ENCODE peak calls at places on chromosomes 16 and 17, in ten cellular contexts. A, O, R, H, W, Q, E, X, J and N are unnamed samples.
A peak's percentile ranks its signal among the peaks of the same experiment; 100 is the strongest.

GRCh38 chr17:4087911-4088693 is 54.7 kb downstream of the ZZEF1 start:
- DNase-seq in X (no peak), A (no peak), Q (no peak), R (no peak), J (no peak), E (no peak), W (no peak), O (no peak), H (peak; percentile 35), N (peak; percentile 21)

GRCh38 chr16:75566889-75567255 is 693 bp downstream of the GABARAPL2 start:
- DNase-seq in X (peak; percentile 56), O (peak; percentile 33), Q (no peak), H (no peak), J (no peak), W (no peak), A (peak; percentile 41), E (peak; percentile 46), R (no peak), N (peak; percentile 4)

GRCh38 chr17:72714357-72714966 is 378.0 kb downstream of the SLC39A11 start:
- DNase-seq in H (no peak), O (no peak), J (no peak), X (no peak), E (no peak), R (no peak), W (no peak), Q (no peak), A (no peak), N (peak; percentile 43)

GRCh38 chr16:87725596-87726235 is 40.1 kb downstream of the KLHDC4 start:
- DNase-seq in E (no peak), O (no peak), A (no peak), R (no peak), Q (peak; percentile 57), H (no peak), W (no peak), J (no peak), X (peak; percentile 32), N (no peak)

GRCh38 chr16:27639588-27640276 is 89.8 kb downstream of the KATNIP start:
- DNase-seq in H (no peak), J (no peak), X (peak; percentile 46), E (peak; percentile 83), R (no peak), W (peak; percentile 26), O (peak; percentile 40), Q (no peak), A (peak; percentile 7), N (peak; percentile 52)

GRCh38 chr17:64406321-64407200 is 15.9 kb upstream of the PECAM1 start:
- DNase-seq in Q (no peak), E (no peak), A (peak; percentile 38), J (peak; percentile 58), O (peak; percentile 31), R (peak; percentile 46), X (no peak), H (no peak), W (no peak), N (peak; percentile 47)

GRCh38 chr16:72099377-72099818 is 5.8 kb downstream of the DHX38 start:
- DNase-seq in A (peak; percentile 59), W (peak; percentile 33), O (peak; percentile 66), H (peak; percentile 36), Q (peak; percentile 37), X (peak; percentile 55), E (peak; percentile 78), R (no peak), J (no peak), N (peak; percentile 61)

GRCh38 chr17:14121952-14122351 is 52.6 kb downstream of the COX10 start:
- DNase-seq in E (no peak), O (no peak), H (no peak), X (no peak), J (no peak), Q (no peak), W (no peak), R (no peak), A (no peak), N (no peak)

GRCh38 chr16:70770291-70770967 is 30.5 kb downstream of the VAC14 start:
- DNase-seq in Q (no peak), E (no peak), W (no peak), J (no peak), X (no peak), A (no peak), R (no peak), H (no peak), O (no peak), N (peak; percentile 20)

GRCh38 chr16:29645699-29646187 is 17.3 kb upstream of the SPN start:
- DNase-seq in O (no peak), J (no peak), A (peak; percentile 53), H (no peak), E (peak; percentile 63), Q (no peak), W (peak; percentile 91), X (no peak), R (no peak), N (peak; percentile 5)

GRCh38 chr17:32943647-32944191 is 15.8 kb downstream of the TMEM98 start:
- DNase-seq in R (no peak), J (no peak), Q (peak; percentile 55), H (no peak), E (no peak), W (no peak), X (no peak), A (no peak), O (no peak), N (peak; percentile 32)

GRCh38 chr17:32944248-32945020 is 16.5 kb downstream of the TMEM98 start:
- DNase-seq in X (no peak), Q (no peak), H (no peak), R (no peak), O (no peak), J (no peak), W (no peak), A (no peak), E (no peak), N (no peak)

GRCh38 chr17:32940706-32941390 is 12.9 kb downstream of the TMEM98 start:
- DNase-seq in E (no peak), A (no peak), W (no peak), Q (no peak), R (no peak), J (no peak), H (no peak), O (no peak), X (no peak), N (no peak)

GRCh38 chr17:32943206-32943605 is 15.3 kb downstream of the TMEM98 start:
- DNase-seq in A (no peak), E (no peak), W (no peak), O (no peak), X (no peak), Q (peak; percentile 56), H (no peak), J (no peak), R (no peak), N (peak; percentile 46)

GRCh38 chr17:32941419-32942032 is 13.6 kb downstream of the TMEM98 start:
- DNase-seq in A (no peak), R (no peak), X (no peak), Q (no peak), J (no peak), W (no peak), O (no peak), H (no peak), E (no peak), N (no peak)
- TF ChIP-seq CTCF in A (no peak), R (no peak), X (peak; percentile 45), Q (no peak), J (no peak), W (no peak), O (peak; percentile 69), H (no peak), E (peak; percentile 53), N (peak; percentile 41)

DNA sequence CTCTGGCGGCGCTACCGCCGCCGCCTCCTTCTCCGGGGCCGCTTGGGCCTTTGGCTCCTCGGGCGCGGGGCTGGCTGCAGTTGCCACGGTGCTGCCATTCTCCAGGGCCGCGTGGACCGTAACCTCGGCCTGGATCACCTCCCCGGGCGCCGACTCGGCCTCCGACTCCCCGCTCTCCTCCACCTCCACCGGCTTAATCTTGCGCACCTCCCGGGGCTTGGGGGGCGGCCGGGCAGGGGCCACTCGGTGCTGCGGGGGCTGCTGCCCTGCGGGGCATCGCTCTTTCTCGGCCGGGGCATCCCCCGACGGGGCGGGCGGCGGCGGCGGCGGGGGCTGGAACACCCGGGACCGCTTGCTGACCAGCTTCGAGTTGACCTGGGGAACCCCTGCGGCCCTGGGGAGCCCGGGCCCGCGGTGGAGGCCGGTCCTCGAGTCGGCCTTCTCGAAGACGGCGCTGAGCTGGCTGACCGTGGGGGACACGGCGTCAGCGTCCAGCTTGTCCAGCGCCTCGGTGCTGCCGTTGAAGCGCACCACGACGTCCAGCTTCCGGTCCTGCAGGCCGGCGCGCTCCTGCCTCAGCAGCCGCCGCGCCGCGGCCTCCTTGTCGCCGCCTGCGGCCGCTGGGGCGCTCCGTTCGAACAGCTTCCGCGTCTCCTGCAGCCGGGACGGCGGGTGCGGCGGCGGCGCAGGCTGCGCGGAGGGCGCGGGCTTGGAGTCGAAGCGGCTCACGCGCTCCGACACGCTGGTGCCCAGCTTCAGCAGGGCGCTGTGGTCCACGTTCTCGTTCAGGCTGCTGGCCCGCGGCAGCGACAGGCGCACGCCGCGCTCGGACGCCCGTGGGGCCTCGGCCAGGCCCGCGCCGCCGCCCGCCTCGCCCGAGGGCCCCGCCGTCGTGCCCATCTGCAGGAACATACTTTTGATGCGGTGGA is 788 bp downstream of the PPP1R9B start:
- DNase-seq in E (peak; percentile 84), W (no peak), J (no peak), Q (peak; percentile 60), R (peak; percentile 70), X (peak; percentile 72), H (peak; percentile 48), A (peak; percentile 80), O (no peak), N (peak; percentile 50)
- TF ChIP-seq CTCF in E (no peak), W (no peak), J (no peak), Q (no peak), R (no peak), X (no peak), H (peak; percentile 36), A (no peak), O (no peak), N (no peak)

DNA sequence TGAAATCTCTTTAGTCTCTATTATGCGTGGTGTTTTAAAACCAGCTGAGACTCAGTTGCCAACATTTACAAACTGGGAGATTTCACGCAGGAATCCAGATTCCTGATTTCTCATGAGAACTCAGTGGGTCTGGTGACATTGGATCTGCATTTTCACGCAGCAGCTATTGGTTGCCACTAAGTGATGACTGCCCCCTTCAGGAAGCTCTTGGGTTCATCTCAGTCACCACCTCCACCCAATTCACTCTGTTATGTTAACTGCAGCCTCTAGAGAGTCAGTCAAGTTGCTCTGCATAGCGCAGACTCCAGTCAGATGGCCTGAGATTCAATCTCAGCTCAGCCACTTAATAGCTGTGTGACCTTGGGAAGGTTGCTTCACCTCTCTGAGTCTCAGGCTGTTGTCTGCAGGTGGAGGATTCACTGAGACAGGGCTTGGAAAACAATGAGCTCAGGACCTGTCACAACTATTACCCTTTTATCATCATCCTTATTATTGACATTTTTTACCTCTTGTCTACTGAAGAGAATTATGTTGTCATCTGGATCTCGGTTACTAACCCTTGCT is 6.4 kb downstream of the SHISA9 start:
- DNase-seq in H (no peak), A (no peak), Q (no peak), R (no peak), W (no peak), E (peak; percentile 38), O (peak; percentile 46), X (no peak), J (no peak), N (no peak)
- TF ChIP-seq CTCF in H (no peak), A (no peak), Q (no peak), R (no peak), W (no peak), E (peak; percentile 53), O (peak; percentile 39), X (no peak), J (no peak), N (no peak)

DNA sequence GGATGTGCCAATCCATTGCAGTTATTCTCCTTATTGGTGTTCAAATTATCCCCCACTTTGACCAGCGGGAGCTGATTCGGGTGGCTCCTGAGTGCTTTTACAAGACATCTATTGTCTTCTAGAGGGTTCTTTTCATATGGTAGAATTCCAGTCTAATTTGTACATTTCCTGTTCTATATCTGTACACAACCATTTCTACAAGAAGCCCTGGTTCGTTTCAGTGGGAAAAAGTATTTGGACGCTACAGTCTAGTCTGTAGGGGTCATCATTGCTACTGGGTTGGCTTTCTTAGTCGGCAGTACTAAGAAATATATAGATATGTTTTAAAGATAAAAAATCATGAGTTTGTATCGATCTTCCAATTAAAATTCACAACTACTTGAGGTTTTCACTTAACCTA is 262.6 kb downstream of the MAP2K6 start:
- DNase-seq in O (no peak), R (no peak), E (no peak), X (no peak), W (no peak), J (no peak), Q (no peak), A (no peak), H (no peak), N (no peak)
- TF ChIP-seq CTCF in O (no peak), R (no peak), E (no peak), X (no peak), W (no peak), J (no peak), Q (no peak), A (no peak), H (no peak), N (no peak)